ENCODE peak calls at places on chromosomes 6 and 20, in nine cellular contexts. D is aorta; Y is uterus; S is pancreas; K is CD4-positive, alpha-beta T cell; Z is heart left ventricle; V is IMR-90; U is body of pancreas; I is OCI-LY7. F is an unnamed sample. For H3K9me3, the result is how much of the 10 kb centered on the place peaks cover.

GRCh38 chr6:20661721-20662120 is 127.5 kb downstream of the CDKAL1 start:
- DNase-seq in D (no peak), Y (no peak), S (no peak), K (no peak), Z (no peak), V (peak), U (peak), I (no peak), F (no peak)

GRCh38 chr6:170143401-170144150 is 147.3 kb downstream of the DLL1 start:
- DNase-seq in D (peak), Y (peak), S (no peak), K (no peak), Z (peak), V (no peak), U (no peak), I (no peak), F (no peak)

GRCh38 chr20:51532577-51533191 is 9.8 kb downstream of the NFATC2 start:
- DNase-seq in D (peak), Y (no peak), S (no peak), K (no peak), Z (peak), V (peak), U (peak), I (no peak), F (no peak)

GRCh38 chr20:2210646-2211556 is 84.9 kb upstream of the TGM3 start:
- DNase-seq in D (no peak), Y (no peak), S (no peak), K (no peak), Z (peak), V (peak), U (peak), I (no peak), F (no peak)

GRCh38 chr20:47252879-47253307 is 103.6 kb downstream of the ZMYND8 start:
- DNase-seq in D (no peak), Y (no peak), S (no peak), K (no peak), Z (no peak), V (no peak), U (no peak), I (no peak), F (no peak)

GRCh38 chr6:16901777-16902176 is 140.5 kb upstream of the ATXN1 start:
- DNase-seq in D (peak), Y (peak), S (peak), K (no peak), Z (peak), V (peak), U (peak), I (no peak), F (no peak)

GRCh38 chr6:115947964-115948541 is 112.6 kb downstream of the FRK start:
- DNase-seq in D (no peak), Y (no peak), S (no peak), K (no peak), Z (no peak), V (no peak), U (no peak), I (no peak), F (no peak)

GRCh38 chr6:108661430-108661829 is 100.7 kb downstream of the FOXO3 start:
- DNase-seq in D (no peak), Y (no peak), S (no peak), K (no peak), Z (no peak), V (peak), U (no peak), I (no peak), F (no peak)

GRCh38 chr20:62376112-62377063 is 9.3 kb upstream of the LAMA5 start:
- DNase-seq in D (no peak), Y (peak), S (no peak), K (no peak), Z (peak), V (peak), U (peak), I (no peak), F (no peak)

GRCh38 chr6:144305985-144306384 is 20.9 kb downstream of the UTRN start:
- DNase-seq in D (no peak), Y (no peak), S (no peak), K (no peak), Z (no peak), V (peak), U (no peak), I (no peak), F (no peak)

GRCh38 chr20:52190437-52191131 is 995 bp downstream of the ZFP64 start:
- DNase-seq in D (no peak), Y (peak), S (no peak), K (no peak), Z (peak), V (peak), U (peak), I (peak), F (no peak)

GRCh38 chr6:43954311-43955131 is 172.7 kb downstream of the MRPL14 start:
- DNase-seq in D (peak), Y (peak), S (peak), K (no peak), Z (peak), V (no peak), U (no peak), I (no peak), F (no peak)

DNA sequence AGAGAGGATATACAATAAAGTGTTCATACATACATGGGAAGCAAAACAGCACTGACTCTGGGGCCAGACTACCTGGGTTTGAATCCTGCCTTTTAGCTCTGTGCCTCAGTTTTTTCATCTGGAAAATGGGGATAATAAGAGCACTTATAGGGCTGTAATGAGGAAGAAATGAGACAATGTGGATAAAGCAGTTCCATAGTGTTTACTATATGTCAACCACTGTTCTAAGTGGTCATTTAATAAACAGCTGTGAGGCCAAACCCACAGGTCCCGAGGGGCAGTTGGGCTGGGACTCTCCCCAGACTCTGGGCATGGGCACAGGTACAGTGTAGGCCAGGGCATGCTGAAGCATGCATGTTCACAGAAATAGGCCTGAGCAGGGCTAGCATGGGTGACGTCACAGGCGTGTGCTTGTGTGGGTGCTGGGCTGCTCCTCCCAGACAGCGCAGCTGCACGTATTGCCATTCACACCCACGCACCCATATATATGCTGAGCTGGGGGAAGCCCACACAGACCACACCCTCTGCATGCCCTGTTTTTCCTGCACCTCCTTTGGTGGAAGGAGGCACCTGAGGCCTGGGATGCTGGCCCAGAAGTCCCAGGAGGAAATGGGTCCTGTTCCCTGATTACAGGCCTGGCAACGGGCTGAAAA is 3.5 kb upstream of the PLCG1 start:
- DNase-seq in D (no peak), Y (no peak), S (no peak), K (no peak), Z (no peak), V (peak), U (no peak), I (no peak), F (no peak)
- H3K9me3 ChIP-seq in D (under half), Y (under half), S (under half), K (under half), Z (under half), V (under half), U (under half), I (under half), F (under half)

GRCh38 chr6:137487947-137488735 is 6.1 kb downstream of the OLIG3 start:
- DNase-seq in D (no peak), Y (no peak), S (peak), K (no peak), Z (no peak), V (no peak), U (no peak), I (no peak), F (no peak)
- H3K9me3 ChIP-seq in D (under half), Y (under half), S (under half), K (under half), Z (under half), V (under half), U (under half), I (under half), F (under half)

DNA sequence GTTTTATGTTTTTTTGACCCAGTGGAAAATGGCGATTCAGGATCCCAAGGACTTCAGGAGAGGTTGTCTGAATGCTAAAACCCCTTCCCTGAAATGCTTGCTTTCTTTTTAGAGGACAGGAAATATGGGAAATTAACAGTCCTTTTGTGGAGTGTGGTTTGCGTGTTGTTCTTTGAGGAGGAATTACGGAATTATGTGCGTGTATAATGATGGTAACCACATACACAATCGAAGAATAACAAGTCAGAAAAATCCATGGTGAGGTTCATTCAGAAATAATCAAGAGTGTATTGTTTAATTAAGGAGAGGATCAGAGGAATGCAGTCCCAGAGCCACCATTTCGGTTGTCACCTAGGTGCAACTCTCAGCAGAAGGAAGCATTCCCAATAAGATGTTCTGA is 73.2 kb downstream of the PHACTR3 start:
- DNase-seq in D (no peak), Y (no peak), S (no peak), K (no peak), Z (no peak), V (no peak), U (no peak), I (no peak), F (no peak)
- H3K9me3 ChIP-seq in D (under half), Y (under half), S (under half), K (under half), Z (under half), V (under half), U (under half), I (under half), F (under half)

DNA sequence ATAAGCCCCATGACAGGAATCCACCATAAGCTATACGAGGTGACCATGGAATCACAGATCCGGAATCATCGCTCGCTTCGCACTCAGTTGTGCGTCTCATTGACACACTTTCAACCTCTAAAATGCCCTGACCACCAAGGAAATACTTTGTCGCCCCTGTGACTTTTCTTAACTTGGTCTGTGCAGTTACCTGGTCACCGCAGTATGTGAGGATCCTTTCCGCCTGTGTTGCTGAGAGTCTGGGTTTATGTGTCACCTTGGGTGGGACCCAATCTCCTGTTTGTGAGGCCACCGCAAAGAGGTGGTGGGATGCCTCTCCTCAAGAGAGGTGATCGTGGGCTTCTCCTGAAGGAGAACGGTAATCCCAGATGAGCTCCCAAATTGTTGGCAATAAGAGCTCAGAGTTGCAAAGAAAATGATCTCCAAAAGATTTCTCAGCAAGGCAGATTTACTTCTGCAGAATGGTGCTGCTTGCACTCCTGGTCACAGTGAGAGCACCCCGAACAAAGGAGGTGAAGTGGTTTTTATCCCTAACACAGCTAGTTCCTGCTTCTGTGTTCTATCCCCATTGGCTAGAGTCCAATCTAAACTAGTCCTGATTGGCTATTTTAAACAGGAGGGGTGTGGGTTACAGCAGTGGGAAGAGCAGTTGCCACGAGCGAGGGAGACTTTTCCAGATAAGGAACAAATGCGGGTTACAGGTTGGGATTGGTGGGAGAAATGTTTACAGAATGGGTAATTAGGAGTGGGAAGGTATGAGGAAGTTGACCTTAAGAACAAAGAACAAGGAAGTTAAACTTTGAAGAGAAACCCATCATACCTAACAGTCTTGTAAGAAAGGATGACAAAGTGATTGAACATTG is 9.1 kb upstream of the ZNFX1 start:
- DNase-seq in D (no peak), Y (no peak), S (no peak), K (no peak), Z (no peak), V (peak), U (no peak), I (peak), F (no peak)
- H3K9me3 ChIP-seq in D (under half), Y (under half), S (under half), K (half or more), Z (under half), V (under half), U (under half), I (under half), F (under half)

GRCh38 chr20:714453-714852 is 38.9 kb upstream of the SCRT2 start:
- DNase-seq in D (no peak), Y (no peak), S (no peak), K (no peak), Z (no peak), V (no peak), U (no peak), I (no peak), F (no peak)
- H3K9me3 ChIP-seq in D (under half), Y (under half), S (under half), K (under half), Z (under half), V (under half), U (under half), I (under half), F (under half)

DNA sequence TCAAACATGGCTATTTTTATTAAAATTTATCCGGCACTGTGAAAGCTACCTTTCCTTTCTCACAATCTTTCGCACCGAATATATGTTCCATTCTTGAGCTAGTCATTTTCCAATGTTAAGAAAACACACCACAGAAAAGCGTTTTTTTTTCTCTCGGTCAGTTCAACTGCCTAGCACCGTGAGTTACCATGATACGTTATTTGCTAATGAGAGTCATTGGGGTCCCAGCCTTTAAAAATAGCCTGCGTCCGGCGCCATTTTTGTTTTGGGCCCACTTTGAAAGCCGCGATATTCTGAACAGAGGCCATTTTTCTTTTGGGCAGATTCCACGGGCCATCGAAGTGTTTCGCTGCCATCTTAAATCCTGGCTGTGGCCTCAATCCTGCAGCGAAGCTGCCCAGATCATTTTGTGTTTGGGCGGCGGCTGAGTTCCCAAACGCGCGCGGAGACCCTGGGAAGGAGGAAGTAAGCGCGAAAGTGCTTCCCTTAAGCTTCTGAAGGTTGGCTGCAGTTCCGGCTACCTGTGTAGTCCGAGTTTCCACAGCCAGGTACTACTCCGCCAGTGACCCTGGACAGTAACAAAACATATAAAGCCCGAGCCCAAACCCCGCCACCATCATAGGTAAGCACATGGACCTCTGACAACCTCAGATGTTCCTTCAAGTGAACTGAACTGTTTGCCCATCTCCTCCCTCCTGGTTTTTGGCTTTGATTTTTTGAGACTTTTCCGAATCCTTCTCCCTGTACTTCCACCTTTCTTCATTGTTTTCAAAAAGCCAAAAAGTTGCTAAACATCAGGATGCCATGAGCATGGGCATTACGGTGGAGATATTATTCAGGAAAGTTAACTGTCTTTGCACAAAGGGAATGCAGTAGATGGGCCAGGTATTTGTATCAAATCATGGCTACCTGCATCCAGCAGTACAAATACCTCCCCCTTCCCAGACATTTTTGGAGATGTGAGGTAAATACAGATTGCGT is at the start of gene SLX4IP:
- DNase-seq in D (peak), Y (peak), S (peak), K (peak), Z (peak), V (peak), U (peak), I (peak), F (peak)
- H3K9me3 ChIP-seq in D (under half), Y (under half), S (under half), K (under half), Z (under half), V (under half), U (under half), I (under half), F (under half)

GRCh38 chr6:141208101-141208500 is 924.6 kb upstream of the GJE1 start:
- DNase-seq in D (no peak), Y (no peak), S (no peak), K (no peak), Z (no peak), V (no peak), U (no peak), I (no peak), F (no peak)
- H3K9me3 ChIP-seq in D (under half), Y (under half), S (under half), K (under half), Z (under half), V (under half), U (under half), I (under half), F (under half)

GRCh38 chr20:53774487-53775203 is 181.0 kb upstream of the ZNF217 start:
- DNase-seq in D (no peak), Y (no peak), S (no peak), K (no peak), Z (peak), V (peak), U (no peak), I (no peak), F (no peak)
- H3K9me3 ChIP-seq in D (under half), Y (under half), S (under half), K (under half), Z (under half), V (under half), U (under half), I (under half), F (under half)

F was measured in iPS DF 6.9.